ENCODE peak calls at places on chromosome 6, in six cellular contexts. L is tibial nerve, Q is IMR-90, U is spleen, B is body of pancreas, J is A549. D is an unnamed sample.

GRCh38 chr6:110534731-110535164 is 58.3 kb upstream of the SLC22A16 start:
- DNase-seq in J (no peak), U (no peak), B (no peak), Q (peak), L (peak), D (peak)

GRCh38 chr6:24313477-24314141 is 44.2 kb downstream of the DCDC2 start:
- DNase-seq in J (peak), Q (peak), B (peak), L (no peak), U (no peak), D (peak)

GRCh38 chr6:123715243-123715863 is 78.6 kb upstream of the TRDN start:
- DNase-seq in J (no peak), Q (no peak), L (peak), B (peak), U (no peak), D (no peak)

GRCh38 chr6:73817238-73817637 is 121.2 kb downstream of the CD109 start:
- DNase-seq in L (no peak), J (no peak), U (no peak), Q (no peak), B (no peak), D (no peak)

GRCh38 chr6:44223471-44224153 is at the start of gene SLC29A1:
- DNase-seq in J (peak), U (peak), B (peak), L (peak), Q (peak), D (peak)

GRCh38 chr6:148518371-148519156 is 175.9 kb downstream of the SASH1 start:
- DNase-seq in Q (no peak), B (no peak), U (no peak), L (no peak), J (no peak), D (no peak)

GRCh38 chr6:121847806-121848522 is 412.5 kb downstream of the GJA1 start:
- DNase-seq in J (no peak), L (no peak), U (no peak), B (no peak), Q (no peak), D (no peak)

GRCh38 chr6:14924126-14925024 is 321.5 kb upstream of the JARID2 start:
- DNase-seq in Q (peak), L (no peak), B (no peak), J (no peak), U (no peak), D (no peak)

GRCh38 chr6:71721642-71722041 is 164.7 kb upstream of the RIMS1 start:
- DNase-seq in Q (peak), J (no peak), U (no peak), L (no peak), B (no peak), D (no peak)

GRCh38 chr6:155201461-155202226 is 62.2 kb upstream of the CLDN20 start:
- DNase-seq in U (no peak), L (no peak), B (no peak), J (no peak), Q (peak), D (peak)

GRCh38 chr6:13229205-13230085 is 98.9 kb downstream of the TBC1D7 start:
- DNase-seq in B (peak), J (peak), Q (no peak), L (no peak), U (no peak), D (no peak)

GRCh38 chr6:145092554-145092953 is 642.8 kb downstream of the EPM2A start:
- DNase-seq in Q (no peak), U (no peak), L (no peak), B (no peak), J (no peak), D (no peak)

GRCh38 chr6:147009358-147009757 is 194.9 kb upstream of the STXBP5 start:
- DNase-seq in L (no peak), B (no peak), Q (no peak), J (no peak), U (no peak), D (no peak)

GRCh38 chr6:96649926-96650325 is 87.0 kb downstream of the FHL5 start:
- DNase-seq in U (no peak), J (no peak), Q (no peak), B (no peak), L (no peak), D (no peak)

GRCh38 chr6:149063443-149063842 is 254.1 kb upstream of the TAB2 start:
- DNase-seq in L (no peak), J (no peak), U (no peak), B (no peak), Q (no peak), D (no peak)

GRCh38 chr6:154350293-154350692 is 6.3 kb downstream of the IPCEF1 start:
- DNase-seq in J (no peak), Q (peak), U (no peak), B (no peak), L (no peak), D (no peak)

GRCh38 chr6:157656437-157657005 is 166.5 kb upstream of the SNX9 start:
- DNase-seq in Q (peak), B (no peak), J (no peak), L (no peak), U (no peak), D (no peak)

GRCh38 chr6:80022803-80023202 is 18.4 kb downstream of the TTK start:
- DNase-seq in Q (peak), L (no peak), J (no peak), B (no peak), U (no peak), D (peak)

GRCh38 chr6:85670573-85670972 is 27.9 kb upstream of the SYNCRIP start:
- DNase-seq in L (no peak), B (no peak), U (no peak), J (no peak), Q (peak), D (no peak)

GRCh38 chr6:44022296-44022661 is 105.0 kb downstream of the MRPL14 start:
- DNase-seq in Q (peak), U (no peak), L (no peak), B (no peak), J (no peak), D (peak)

GRCh38 chr6:4599924-4600323 is 176.3 kb upstream of the CDYL start:
- DNase-seq in U (no peak), L (no peak), J (no peak), Q (peak), B (no peak), D (no peak)

GRCh38 chr6:11851405-11851804 is 72.8 kb upstream of the ADTRP start:
- DNase-seq in J (no peak), U (no peak), Q (peak), L (no peak), B (no peak), D (peak)

GRCh38 chr6:56532766-56533551 is 109.7 kb downstream of the DST start:
- DNase-seq in J (no peak), U (no peak), L (no peak), B (no peak), Q (no peak), D (no peak)

GRCh38 chr6:100366419-100366818 is 98.3 kb downstream of the SIM1 start:
- DNase-seq in U (no peak), J (no peak), B (no peak), L (no peak), Q (peak), D (no peak)

GRCh38 chr6:32081168-32081624 is 27.9 kb downstream of the TNXB start:
- DNase-seq in J (no peak), B (no peak), U (no peak), Q (peak), L (peak), D (peak)

GRCh38 chr6:33277663-33278391 is 904 bp downstream of the B3GALT4 start:
- DNase-seq in B (no peak), L (no peak), Q (no peak), U (peak), J (no peak), D (no peak)

GRCh38 chr6:18397701-18398100 is 10.6 kb downstream of the RNF144B start:
- DNase-seq in L (no peak), B (no peak), J (no peak), U (no peak), Q (no peak), D (no peak)

GRCh38 chr6:18395851-18396187 is 8.7 kb downstream of the RNF144B start:
- DNase-seq in U (no peak), B (no peak), J (no peak), Q (peak), L (no peak), D (no peak)

GRCh38 chr6:18395177-18395850 is 8.2 kb downstream of the RNF144B start:
- DNase-seq in J (no peak), U (no peak), B (no peak), L (no peak), Q (no peak), D (no peak)

GRCh38 chr6:18405477-18406293 is 18.5 kb downstream of the RNF144B start:
- DNase-seq in B (no peak), L (no peak), Q (peak), J (peak), U (no peak), D (peak)

GRCh38 chr6:18400831-18401446 is 13.8 kb downstream of the RNF144B start:
- DNase-seq in U (no peak), L (no peak), Q (peak), J (no peak), B (no peak), D (no peak)
- TF ChIP-seq POLR2A in U (no peak), L (no peak), Q (no peak), J (no peak), B (no peak), D (no peak)

DNA sequence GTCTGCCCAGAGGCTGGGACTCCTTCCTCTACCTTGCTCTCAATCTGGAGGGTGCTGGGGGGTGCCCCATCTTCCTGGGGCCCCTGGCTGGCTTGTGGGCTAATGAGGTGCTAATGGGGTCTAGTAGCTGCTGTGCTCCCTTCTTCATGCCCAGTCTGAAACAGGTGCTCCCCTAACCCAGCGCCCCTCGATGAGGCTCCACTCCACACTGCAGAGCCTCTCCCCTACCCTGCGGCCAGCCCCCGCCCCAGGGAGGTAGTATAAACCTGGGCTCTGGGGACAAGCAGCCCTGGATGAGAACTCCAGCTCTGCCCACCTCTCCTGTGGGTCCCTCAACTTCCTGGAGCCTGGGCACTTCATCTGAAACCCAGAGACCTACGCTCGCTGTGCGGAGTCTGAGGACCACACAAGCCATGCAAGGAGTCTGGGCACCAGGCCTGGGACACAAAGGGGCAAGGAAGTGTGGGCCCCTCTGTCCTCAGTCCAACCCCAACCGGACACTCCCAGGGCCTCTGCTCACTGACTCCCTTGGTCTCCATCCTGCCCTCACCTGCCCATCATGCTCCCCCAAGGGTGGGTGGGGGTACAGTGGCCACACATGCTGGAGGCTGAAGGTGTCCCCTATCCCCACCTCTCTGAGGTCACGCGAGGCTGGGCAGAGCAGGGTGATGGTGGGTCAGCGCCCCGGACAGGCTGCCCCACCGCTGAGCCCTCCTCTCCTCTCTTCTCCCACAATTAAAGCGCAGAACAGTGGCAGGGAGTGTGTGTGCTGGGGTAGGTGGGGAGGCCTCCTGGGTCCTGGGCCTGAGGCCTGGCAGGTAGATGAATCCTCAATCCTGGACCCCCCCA is 6.2 kb downstream of the RPL10A start:
- DNase-seq in J (no peak), Q (no peak), L (no peak), U (no peak), B (no peak), D (no peak)
- TF ChIP-seq POLR2A in J (no peak), Q (no peak), L (no peak), U (no peak), B (no peak), D (no peak)

GRCh38 chr6:81731814-81732213 is 20.7 kb downstream of the TENT5A start:
- DNase-seq in L (no peak), U (no peak), B (no peak), J (no peak), Q (no peak), D (no peak)
- TF ChIP-seq POLR2A in L (no peak), U (no peak), B (no peak), J (no peak), Q (no peak), D (no peak)

GRCh38 chr6:34656378-34657036 is 40.1 kb downstream of the ILRUN start:
- DNase-seq in L (peak), Q (peak), U (no peak), J (no peak), B (peak), D (no peak)

GRCh38 chr6:34657037-34657306 is 39.6 kb downstream of the ILRUN start:
- DNase-seq in B (no peak), U (no peak), Q (no peak), L (no peak), J (no peak), D (no peak)

GRCh38 chr6:34654061-34654460 is 42.5 kb downstream of the ILRUN start:
- DNase-seq in B (no peak), U (no peak), J (no peak), Q (no peak), L (no peak), D (no peak)

GRCh38 chr6:34658605-34659218 is 37.9 kb downstream of the ILRUN start:
- DNase-seq in Q (no peak), L (no peak), B (no peak), U (no peak), J (no peak), D (no peak)

DNA sequence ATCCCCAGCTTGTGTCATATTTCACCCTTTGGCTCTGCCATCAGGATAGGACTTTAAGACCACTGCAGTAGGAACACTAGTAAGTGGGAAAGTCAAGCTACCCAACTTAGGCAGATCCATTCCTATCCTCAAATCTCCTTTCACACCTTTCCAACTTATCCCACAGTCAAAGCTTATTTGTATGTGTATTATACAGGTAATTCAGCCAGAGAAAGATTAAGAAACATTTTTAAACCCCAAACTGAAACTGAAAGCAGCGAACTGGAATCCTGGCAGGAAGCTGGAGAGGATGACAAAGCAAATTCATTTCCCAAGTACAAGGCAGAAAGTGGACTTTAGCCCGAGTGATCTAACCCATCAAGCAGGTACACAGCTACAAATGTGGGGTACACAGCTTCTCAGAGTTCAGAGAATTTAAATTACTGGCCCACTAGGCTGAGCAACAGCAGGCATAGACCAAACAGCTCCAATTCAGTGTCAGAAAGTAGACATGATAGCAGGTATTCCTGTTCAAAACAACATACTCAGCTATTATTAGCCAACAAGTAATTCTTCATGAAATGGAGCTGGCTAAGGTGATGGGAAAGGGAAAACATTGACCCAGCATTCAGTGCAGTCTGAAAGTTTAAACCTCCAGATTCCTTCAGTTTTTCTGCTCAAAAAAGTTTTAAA is 39.1 kb downstream of the ILRUN start:
- DNase-seq in B (peak), Q (peak), J (peak), L (peak), U (no peak), D (no peak)
- TF ChIP-seq POLR2A in B (no peak), Q (peak), J (no peak), L (no peak), U (no peak), D (no peak)

DNA sequence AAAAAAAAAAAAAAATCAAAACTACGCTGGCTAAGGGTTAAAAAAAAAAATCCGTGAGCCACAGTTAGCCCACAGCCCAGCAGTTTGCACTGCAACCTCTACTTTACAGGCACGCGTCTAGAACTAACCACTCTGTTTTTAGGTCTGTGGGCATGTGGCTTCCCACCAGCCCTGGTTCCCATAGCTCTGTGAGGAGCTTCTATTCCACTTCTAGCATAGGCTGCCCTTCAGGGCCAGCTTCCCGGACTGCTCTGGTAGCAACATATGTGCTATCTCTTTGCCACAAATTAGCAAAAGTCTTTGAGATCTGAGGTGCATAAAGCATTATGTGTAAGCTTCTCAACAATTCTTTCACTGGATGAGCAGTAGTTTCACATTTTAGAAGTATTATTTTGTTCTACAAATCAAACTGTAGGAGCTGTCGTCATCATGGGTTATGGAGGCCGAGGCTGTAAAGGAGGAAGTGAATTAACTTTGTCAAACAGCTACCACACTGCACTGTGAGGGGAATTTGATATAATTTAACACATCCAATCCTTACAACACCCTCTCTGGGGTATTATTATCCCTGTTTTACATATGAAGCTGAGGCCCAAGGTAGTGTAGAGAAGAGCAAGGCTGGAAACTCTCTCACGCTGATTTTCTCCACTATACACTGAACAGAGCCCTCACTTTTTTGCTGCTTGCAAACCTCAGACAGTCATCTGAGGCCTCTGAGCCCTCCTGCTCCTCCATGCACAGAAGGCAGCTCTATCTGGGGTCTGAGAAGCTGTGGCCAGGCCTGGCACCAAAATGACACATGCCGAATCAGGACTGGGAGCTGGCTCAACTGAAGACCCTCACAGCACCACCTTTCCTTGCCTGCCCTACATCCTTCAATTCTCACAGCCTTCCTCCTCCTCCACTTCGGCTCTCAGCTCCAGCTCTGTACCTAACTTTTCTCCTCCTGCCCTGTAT is 35.3 kb downstream of the MAN1A1 start:
- DNase-seq in J (no peak), B (no peak), Q (no peak), L (no peak), U (no peak), D (no peak)
- TF ChIP-seq POLR2A in J (no peak), B (no peak), Q (no peak), L (no peak), U (no peak), D (no peak)

GRCh38 chr6:53461041-53461656 is 83.8 kb downstream of the GCLC start:
- DNase-seq in L (no peak), Q (no peak), B (no peak), J (no peak), U (no peak), D (no peak)
- TF ChIP-seq POLR2A in L (no peak), Q (no peak), B (no peak), J (no peak), U (no peak), D (no peak)

DNA sequence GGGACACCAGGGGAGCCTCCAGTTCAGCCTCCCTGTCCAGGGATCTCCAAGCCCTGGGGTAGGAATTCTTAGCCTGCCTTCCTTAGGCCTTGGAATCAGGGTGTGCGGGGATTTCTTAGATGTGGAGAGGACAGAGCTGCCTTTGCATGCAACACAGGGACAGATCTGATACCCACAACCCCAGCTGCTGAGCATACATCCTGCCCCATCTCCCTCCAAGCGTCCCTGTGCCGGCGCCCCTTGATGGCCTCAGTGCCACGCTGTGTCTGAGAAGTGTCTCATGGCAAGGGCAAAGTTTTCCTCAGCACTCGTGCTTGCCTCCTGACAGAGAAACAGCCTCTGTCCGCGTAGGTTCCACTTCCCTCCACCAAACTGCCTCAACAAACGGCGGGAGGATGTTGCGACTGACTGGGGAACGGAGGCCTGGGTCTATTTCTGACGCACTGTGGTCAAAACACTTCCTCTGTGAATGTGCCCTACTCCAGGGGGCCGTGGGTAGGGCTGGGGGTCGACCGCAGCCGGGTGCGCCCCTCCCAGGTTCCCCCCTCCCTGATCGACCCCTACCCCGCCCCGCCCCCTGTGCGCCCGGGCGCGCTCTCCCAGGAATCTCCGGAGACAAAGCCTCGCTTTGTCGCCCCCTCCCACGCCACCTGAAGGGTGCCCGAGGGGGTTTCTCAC is 950 bp downstream of the MICAL1 start:
- DNase-seq in Q (peak), L (peak), B (no peak), J (no peak), U (peak), D (no peak)
- TF ChIP-seq POLR2A in Q (no peak), L (peak), B (peak), J (no peak), U (no peak), D (no peak)

DNA sequence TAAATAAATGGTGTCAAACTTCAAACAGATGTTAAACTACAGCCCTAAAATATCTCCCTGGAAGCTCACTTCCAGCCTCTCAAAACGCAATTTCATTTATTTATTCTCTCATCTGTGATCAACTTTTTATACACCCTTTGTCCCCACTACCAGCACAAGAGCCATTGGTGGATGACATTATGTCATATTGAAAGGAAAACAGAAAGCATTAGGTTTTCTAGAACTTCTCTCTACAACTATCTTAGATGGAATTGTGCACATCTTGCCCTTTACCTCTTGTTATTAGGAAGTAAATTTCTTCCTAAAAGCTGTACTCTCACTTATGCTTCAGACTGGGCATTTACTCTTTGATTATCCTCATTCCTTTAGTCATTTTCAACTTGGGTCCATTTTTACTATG is 771.2 kb upstream of the GJE1 start:
- DNase-seq in L (no peak), Q (no peak), B (no peak), J (no peak), U (no peak), D (no peak)
- TF ChIP-seq POLR2A in L (no peak), Q (no peak), B (no peak), J (no peak), U (no peak), D (no peak)

D was measured in H54.